ENCODE peak calls at places on chromosome 7, in nine cellular contexts. D is GM06990, C is endothelial cell, M is breast epithelium, K is neural crest cell, A is ovary, Q is WTC11, P is GM23338, G is fibroblast of the aortic adventitia. J is an unnamed sample.

GRCh38 chr7:70238171-70238575 is 639.9 kb downstream of the AUTS2 start:
- DNase-seq in M (no peak), G (no peak), K (no peak), D (peak), A (no peak), P (no peak), C (no peak), Q (no peak), J (no peak)

GRCh38 chr7:24290004-24290641 is 6.1 kb downstream of the NPY start:
- DNase-seq in M (no peak), A (no peak), C (peak), P (peak), Q (peak), D (peak), G (peak), K (no peak), J (no peak)

GRCh38 chr7:122217125-122217524 is 73.1 kb upstream of the AASS start:
- DNase-seq in M (no peak), C (no peak), D (no peak), K (no peak), P (no peak), Q (no peak), A (no peak), G (peak), J (no peak)

GRCh38 chr7:51009716-51010496 is 227.2 kb upstream of the GRB10 start:
- DNase-seq in G (peak), M (no peak), A (no peak), C (no peak), D (no peak), Q (no peak), P (no peak), K (no peak), J (no peak)

GRCh38 chr7:80244206-80244956 is 109.8 kb downstream of the GNAI1 start:
- DNase-seq in A (no peak), C (no peak), K (no peak), D (no peak), Q (no peak), P (no peak), M (no peak), G (peak), J (no peak)

GRCh38 chr7:157444843-157445135 is 108.0 kb downstream of the DNAJB6 start:
- DNase-seq in C (no peak), M (no peak), K (no peak), G (no peak), A (no peak), Q (no peak), P (no peak), D (no peak), J (no peak)

GRCh38 chr7:45591101-45591906 is 17.1 kb downstream of the ADCY1 start:
- DNase-seq in Q (no peak), C (no peak), A (peak), P (no peak), G (no peak), K (no peak), D (no peak), M (peak), J (no peak)

GRCh38 chr7:90461216-90461615 is 8.2 kb upstream of the PTTG1IP2 start:
- DNase-seq in D (no peak), C (no peak), Q (no peak), M (no peak), A (no peak), P (no peak), G (peak), K (no peak), J (no peak)

GRCh38 chr7:90660819-90661218 is 64.7 kb downstream of the CDK14 start:
- DNase-seq in P (no peak), C (no peak), D (no peak), M (no peak), Q (no peak), K (no peak), A (no peak), G (peak), J (no peak)

GRCh38 chr7:108136191-108136581 is 6.0 kb upstream of the LAMB4 start:
- DNase-seq in P (no peak), M (no peak), Q (no peak), K (no peak), C (no peak), D (no peak), G (no peak), A (no peak), J (no peak)

GRCh38 chr7:42254217-42254616 is 17.2 kb upstream of the GLI3 start:
- DNase-seq in Q (no peak), M (no peak), A (no peak), K (no peak), D (no peak), G (peak), P (no peak), C (no peak), J (no peak)

GRCh38 chr7:52061666-52062065 is 745.1 kb upstream of the COBL start:
- DNase-seq in K (no peak), D (no peak), A (no peak), C (no peak), P (peak), M (no peak), Q (no peak), G (no peak), J (no peak)

GRCh38 chr7:7489546-7489945 is 46.1 kb downstream of the COL28A1 start:
- DNase-seq in G (no peak), A (no peak), D (no peak), C (no peak), M (no peak), P (no peak), Q (no peak), K (no peak), J (no peak)

GRCh38 chr7:50502001-50502684 is 52.0 kb upstream of the FIGNL1 start:
- DNase-seq in M (no peak), G (peak), P (no peak), C (no peak), A (peak), D (no peak), K (no peak), Q (no peak), J (no peak)

GRCh38 chr7:35316549-35316948 is 62.6 kb upstream of the TBX20 start:
- DNase-seq in C (no peak), P (no peak), Q (no peak), A (no peak), G (peak), M (no peak), K (no peak), D (no peak), J (no peak)

GRCh38 chr7:77655836-77656455 is 40.3 kb upstream of the RSBN1L start:
- DNase-seq in D (no peak), P (no peak), M (no peak), A (no peak), K (no peak), G (no peak), Q (no peak), C (no peak), J (no peak)

GRCh38 chr7:65449505-65449852 is 75.8 kb downstream of the ZNF92 start:
- DNase-seq in Q (no peak), G (no peak), P (no peak), C (no peak), A (no peak), D (no peak), M (no peak), K (no peak), J (no peak)

GRCh38 chr7:5549096-5549896 is 125.7 kb upstream of the TNRC18 start:
- DNase-seq in M (no peak), G (peak), D (no peak), K (no peak), P (no peak), Q (no peak), C (no peak), A (no peak), J (no peak)

GRCh38 chr7:53794816-53795215 is 747.4 kb upstream of the VSTM2A start:
- DNase-seq in C (no peak), A (no peak), P (no peak), G (no peak), K (no peak), M (no peak), D (no peak), Q (no peak), J (no peak)

GRCh38 chr7:92932450-92932849 is 96.1 kb upstream of the CDK6 start:
- DNase-seq in C (no peak), M (no peak), P (peak), K (no peak), G (no peak), A (no peak), D (no peak), Q (no peak), J (no peak)

GRCh38 chr7:92925876-92926696 is 89.7 kb upstream of the CDK6 start:
- DNase-seq in G (no peak), D (no peak), Q (peak), K (peak), M (no peak), A (no peak), C (no peak), P (peak), J (no peak)

GRCh38 chr7:92930404-92930803 is 94.0 kb upstream of the CDK6 start:
- DNase-seq in P (no peak), C (no peak), M (no peak), Q (no peak), D (no peak), K (no peak), A (no peak), G (no peak), J (no peak)

GRCh38 chr7:92924800-92925199 is 88.4 kb upstream of the CDK6 start:
- DNase-seq in D (no peak), K (no peak), P (peak), A (no peak), M (no peak), G (no peak), Q (peak), C (no peak), J (no peak)

DNA sequence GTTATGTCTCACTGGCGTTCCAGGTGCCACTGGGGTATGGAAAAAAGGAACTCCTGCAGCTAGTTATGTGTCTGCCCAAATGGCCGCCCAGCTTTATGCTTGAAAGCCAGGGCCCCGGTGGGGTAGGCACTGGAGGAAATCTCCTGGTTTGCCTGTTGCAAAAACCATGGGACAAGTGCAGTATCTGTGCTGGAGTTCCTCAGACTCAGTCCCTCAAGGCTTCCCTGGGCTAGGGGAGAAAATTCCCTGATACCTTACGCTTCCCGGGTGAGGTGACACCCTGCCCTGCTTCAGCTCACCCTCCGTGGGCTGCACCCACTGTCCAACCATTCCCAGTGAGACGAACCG is 90.3 kb upstream of the CDK6 start:
- DNase-seq in D (no peak), A (no peak), M (no peak), G (no peak), C (no peak), P (no peak), Q (no peak), K (no peak), J (no peak)
- TF ChIP-seq CTCF in D (no peak), A (no peak), M (no peak), G (no peak), C (no peak), P (no peak), Q (no peak), K (no peak), J (no peak)

GRCh38 chr7:2148189-2148588 is 84.6 kb downstream of the MAD1L1 start:
- DNase-seq in P (peak), Q (no peak), C (no peak), M (no peak), A (no peak), D (no peak), K (no peak), G (no peak), J (no peak)
- TF ChIP-seq CTCF in P (peak), Q (peak), C (no peak), M (no peak), A (no peak), D (peak), K (no peak), G (no peak), J (no peak)

DNA sequence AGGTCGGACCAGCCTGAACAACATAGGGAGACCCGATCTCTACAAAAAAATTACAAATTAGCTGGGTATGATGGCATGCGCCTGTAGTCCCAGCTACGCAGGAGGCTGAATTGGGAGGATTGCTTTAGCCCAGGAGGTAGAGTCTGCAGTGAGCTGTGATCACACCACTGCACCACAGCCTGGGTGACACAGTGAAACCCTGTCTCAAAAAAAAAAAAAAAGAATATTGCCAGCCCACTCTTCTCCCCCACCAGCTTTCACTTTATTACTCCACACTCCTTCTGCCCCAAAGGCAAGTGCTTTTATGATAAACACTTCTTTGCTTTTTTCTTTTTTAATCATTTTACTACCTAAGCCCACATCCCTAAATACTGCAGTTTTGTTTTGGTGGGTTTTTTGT is 14.8 kb downstream of the RAB19 start:
- DNase-seq in Q (no peak), P (no peak), C (no peak), M (no peak), K (no peak), D (no peak), A (no peak), G (no peak), J (no peak)
- TF ChIP-seq CTCF in Q (no peak), P (no peak), C (no peak), M (no peak), K (no peak), D (no peak), A (no peak), G (no peak), J (no peak)

GRCh38 chr7:99190359-99191009 is 17.4 kb downstream of the KPNA7 start:
- DNase-seq in Q (no peak), G (no peak), D (no peak), C (no peak), M (no peak), K (no peak), P (no peak), A (no peak), J (no peak)

GRCh38 chr7:99180067-99180650 is 27.8 kb downstream of the KPNA7 start:
- DNase-seq in Q (no peak), P (no peak), D (no peak), M (no peak), A (no peak), C (no peak), K (no peak), G (no peak), J (no peak)

GRCh38 chr7:99189222-99189621 is 18.7 kb downstream of the KPNA7 start:
- DNase-seq in M (no peak), D (no peak), P (no peak), A (no peak), K (no peak), G (no peak), C (no peak), Q (no peak), J (no peak)

GRCh38 chr7:99188221-99188620 is 19.7 kb downstream of the KPNA7 start:
- DNase-seq in P (no peak), K (no peak), A (no peak), D (no peak), G (no peak), C (no peak), M (no peak), Q (no peak), J (no peak)

GRCh38 chr7:99184468-99185225 is 23.3 kb downstream of the KPNA7 start:
- DNase-seq in Q (peak), M (no peak), A (no peak), D (no peak), G (no peak), K (no peak), C (no peak), P (peak), J (no peak)
- TF ChIP-seq CTCF in Q (no peak), M (no peak), A (no peak), D (no peak), G (no peak), K (no peak), C (no peak), P (peak), J (no peak)

GRCh38 chr7:95718556-95719410 is 53.6 kb upstream of the DYNC1I1 start:
- DNase-seq in Q (no peak), G (peak), P (peak), A (no peak), M (no peak), K (no peak), D (no peak), C (no peak), J (no peak)

GRCh38 chr7:95725170-95725569 is 47.2 kb upstream of the DYNC1I1 start:
- DNase-seq in D (no peak), C (no peak), Q (no peak), P (peak), K (no peak), A (no peak), G (no peak), M (no peak), J (no peak)

DNA sequence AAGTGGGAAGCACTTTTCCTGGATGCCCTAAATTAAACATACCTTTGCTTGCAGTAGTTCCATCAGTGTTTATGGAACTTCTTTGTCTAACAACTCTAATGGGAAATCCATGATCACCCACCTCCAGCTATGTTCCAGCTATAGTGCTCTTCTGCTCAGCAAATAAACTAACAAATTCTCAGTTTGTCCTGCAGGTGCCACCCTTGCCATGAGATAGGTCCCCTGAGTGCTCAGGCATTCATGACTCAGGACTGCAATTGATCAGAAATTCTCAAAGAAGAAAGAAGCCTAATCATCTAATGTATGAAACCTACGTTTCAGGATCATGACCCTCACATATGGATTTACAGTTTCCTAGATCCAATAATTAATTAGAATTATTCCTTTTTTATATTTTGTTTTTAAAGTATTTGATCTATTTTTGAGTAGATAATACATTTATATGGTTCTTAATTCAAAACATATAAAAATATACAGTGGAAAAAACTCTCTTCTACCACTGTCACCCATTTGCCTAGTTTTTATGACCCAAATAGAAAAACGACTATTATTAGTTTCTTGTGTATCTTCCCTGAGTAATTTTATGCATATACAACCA is 48.7 kb upstream of the DYNC1I1 start:
- DNase-seq in C (peak), M (no peak), K (peak), D (no peak), G (peak), Q (peak), A (peak), P (peak), J (peak)
- TF ChIP-seq CTCF in C (peak), M (peak), K (peak), D (peak), G (peak), Q (peak), A (peak), P (peak), J (peak)

DNA sequence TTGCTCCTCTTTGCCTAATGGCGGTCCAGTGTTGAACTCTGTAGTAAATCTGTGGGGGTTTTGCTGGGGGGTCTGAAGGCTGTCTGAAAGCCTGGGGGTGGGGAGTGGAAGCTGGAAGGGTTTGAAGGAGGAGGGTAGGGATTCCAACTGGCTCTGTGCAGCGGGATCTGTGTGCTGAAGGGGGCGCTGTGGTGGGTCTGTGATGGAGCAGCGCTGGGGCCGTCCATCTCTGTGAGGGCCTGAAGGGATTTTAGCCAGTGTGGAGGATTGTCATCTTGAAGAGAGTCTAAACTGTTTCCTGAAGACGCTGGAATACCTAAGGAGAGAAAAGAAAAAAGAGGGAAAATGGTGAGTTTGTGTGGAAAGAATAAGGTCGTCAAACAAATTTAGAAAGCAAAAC is 129.2 kb downstream of the STRA8 start:
- DNase-seq in A (no peak), G (no peak), D (no peak), M (no peak), K (no peak), P (peak), Q (peak), C (no peak), J (no peak)
- TF ChIP-seq CTCF in A (no peak), G (peak), D (peak), M (no peak), K (peak), P (peak), Q (peak), C (peak), J (no peak)